ENCODE peak calls at places on chromosomes 5 and 9, in six cellular contexts. X is amniotic stem cell, Y is ACHN, P is substantia nigra, F is H54, R is T-cell. N is an unnamed sample.

GRCh38 chr9:93674580-93675335 is 98.4 kb downstream of the PHF2 start:
- DNase-seq in X (no peak), Y (no peak), P (no peak), F (no peak), R (no peak), N (no peak)

GRCh38 chr9:106757539-106757938 is 105.4 kb upstream of the ZNF462 start:
- DNase-seq in X (no peak), Y (no peak), P (no peak), F (no peak), R (no peak), N (no peak)

GRCh38 chr9:12784461-12785250 is 9.8 kb downstream of the LURAP1L start:
- DNase-seq in X (peak), Y (peak), P (no peak), F (no peak), R (no peak), N (peak)

GRCh38 chr9:93028448-93029006 is 30.0 kb upstream of the SUSD3 start:
- DNase-seq in X (no peak), Y (no peak), P (no peak), F (no peak), R (peak), N (no peak)

GRCh38 chr9:34097865-34098264 is 28.6 kb downstream of the DCAF12 start:
- DNase-seq in X (no peak), Y (no peak), P (no peak), F (no peak), R (no peak), N (no peak)

GRCh38 chr5:88390007-88390385 is 121.4 kb upstream of the TMEM161B start:
- DNase-seq in X (no peak), Y (no peak), P (no peak), F (no peak), R (no peak), N (no peak)

GRCh38 chr5:173973614-173973969 is 15.4 kb upstream of the C5orf47 start:
- DNase-seq in X (no peak), Y (no peak), P (no peak), F (no peak), R (no peak), N (no peak)

GRCh38 chr9:70566743-70567142 is 152.3 kb upstream of the KLF9 start:
- DNase-seq in X (no peak), Y (no peak), P (no peak), F (no peak), R (no peak), N (no peak)

GRCh38 chr5:93572101-93572772 is 8.8 kb downstream of the NR2F1-AS1 start:
- DNase-seq in X (no peak), Y (no peak), P (no peak), F (no peak), R (no peak), N (no peak)

GRCh38 chr9:35464056-35465025 is 25.6 kb upstream of the RUSC2 start:
- DNase-seq in X (no peak), Y (no peak), P (no peak), F (no peak), R (no peak), N (no peak)

GRCh38 chr9:115494393-115494792 is 376.4 kb upstream of the TNC start:
- DNase-seq in X (no peak), Y (no peak), P (no peak), F (no peak), R (no peak), N (no peak)

GRCh38 chr5:169838688-169839087 is 141.6 kb downstream of the INSYN2B start:
- DNase-seq in X (no peak), Y (no peak), P (no peak), F (no peak), R (no peak), N (no peak)

GRCh38 chr5:66896207-66896606 is 300.0 kb downstream of the MAST4 start:
- DNase-seq in X (no peak), Y (no peak), P (no peak), F (no peak), R (no peak), N (no peak)

GRCh38 chr5:170216262-170216864 is 16.4 kb upstream of the C5orf58 start:
- DNase-seq in X (no peak), Y (peak), P (no peak), F (peak), R (no peak), N (peak)

GRCh38 chr5:93924628-93925027 is 183.2 kb upstream of the POU5F2 start:
- DNase-seq in X (no peak), Y (no peak), P (no peak), F (no peak), R (no peak), N (no peak)

GRCh38 chr5:150412319-150413175 is at the start of gene CD74:
- DNase-seq in X (no peak), Y (peak), P (peak), F (no peak), R (peak), N (peak)

GRCh38 chr5:16521561-16522090 is 56.0 kb upstream of the ZNF622 start:
- DNase-seq in X (no peak), Y (no peak), P (no peak), F (no peak), R (no peak), N (peak)

GRCh38 chr5:162591724-162592123 is 524.2 kb downstream of the GABRG2 start:
- DNase-seq in X (no peak), Y (no peak), P (no peak), F (no peak), R (no peak), N (no peak)

GRCh38 chr5:25858019-25858418 is 1180.4 kb downstream of the CDH9 start:
- DNase-seq in X (no peak), Y (no peak), P (no peak), F (no peak), R (no peak), N (no peak)